ENCODE peak calls at places on chromosomes 16 and 17, in four cellular contexts. K is left ventricle myocardium inferior; W is stimulated activated naive CD8-positive, alpha-beta T cell treated with anti-CD3 and anti-CD28 coated beads, Interleukin-15, amount 100 ng/mL, for 72 hours; S is HFFc6. Y is an unnamed sample.

GRCh38 chr17:64377769-64378282 is 12.8 kb downstream of the PECAM1 start:
- DNase-seq in K (no peak), W (no peak), S (no peak), Y (peak)

GRCh38 chr17:62780273-62780672 is 27.8 kb downstream of the MARCHF10 start:
- DNase-seq in K (peak), W (no peak), S (no peak), Y (no peak)

GRCh38 chr17:17792551-17793377 is 44.0 kb downstream of the SREBF1 start:
- DNase-seq in K (no peak), W (peak), S (peak), Y (peak)

GRCh38 chr17:31387438-31387837 is 4.0 kb upstream of the RAB11FIP4 start:
- DNase-seq in K (no peak), W (no peak), S (no peak), Y (no peak)

GRCh38 chr16:2967721-2968161 is 1.4 kb upstream of the PAQR4 start:
- DNase-seq in K (no peak), W (no peak), S (no peak), Y (no peak)

GRCh38 chr17:7014995-7015586 is 2.7 kb downstream of the RNASEK start:
- DNase-seq in K (no peak), W (peak), S (peak), Y (peak)

GRCh38 chr17:17682293-17682736 is 1.1 kb downstream of the RAI1 start:
- DNase-seq in K (peak), W (peak), S (no peak), Y (no peak)

GRCh38 chr17:8360260-8360659 is 16.2 kb downstream of the KRABD2 start:
- DNase-seq in K (no peak), W (no peak), S (no peak), Y (no peak)

GRCh38 chr16:66750279-66751134 is 902 bp downstream of the DYNC1LI2 start:
- DNase-seq in K (no peak), W (no peak), S (no peak), Y (no peak)

GRCh38 chr16:49491736-49492089 is 118.1 kb downstream of the C16orf78 start:
- DNase-seq in K (peak), W (no peak), S (no peak), Y (no peak)

GRCh38 chr16:51041546-51041945 is 109.5 kb downstream of the SALL1 start:
- DNase-seq in K (no peak), W (no peak), S (no peak), Y (no peak)

GRCh38 chr16:47043200-47043599 is 69.7 kb upstream of the DNAJA2 start:
- DNase-seq in K (no peak), W (no peak), S (no peak), Y (no peak)

GRCh38 chr17:80574496-80574895 is 29.9 kb downstream of the RPTOR start:
- DNase-seq in K (no peak), W (no peak), S (no peak), Y (no peak)

GRCh38 chr16:2467301-2468141 is 3.6 kb upstream of the NTN3 start:
- DNase-seq in K (peak), W (no peak), S (peak), Y (peak)